ENCODE peak calls at places on chromosome 2, in five cellular contexts. A is H1, B is sigmoid colon, C is transverse colon, I is HepG2. U is an unnamed sample.

GRCh38 chr2:98935111-98935770 is 784 bp downstream of the CRACDL start:
- DNase-seq in A (no peak), B (no peak), C (no peak), I (no peak), U (no peak)

GRCh38 chr2:238854246-238854645 is 6.4 kb downstream of the TWIST2 start:
- DNase-seq in A (no peak), B (peak), C (no peak), I (no peak), U (no peak)

GRCh38 chr2:144921131-144921530 is 401.2 kb upstream of the ZEB2 start:
- DNase-seq in A (no peak), B (no peak), C (no peak), I (no peak), U (no peak)

GRCh38 chr2:98702896-98703620 is 27.9 kb downstream of the MGAT4A start:
- DNase-seq in A (no peak), B (no peak), C (no peak), I (no peak), U (no peak)

GRCh38 chr2:190359896-190360376 is 16.5 kb downstream of the INPP1 start:
- DNase-seq in A (no peak), B (peak), C (peak), I (peak), U (no peak)

GRCh38 chr2:158243392-158243791 is 141.7 kb downstream of the UPP2 start:
- DNase-seq in A (no peak), B (no peak), C (no peak), I (no peak), U (no peak)

GRCh38 chr2:61327173-61327572 is 143.7 kb downstream of the USP34 start:
- DNase-seq in A (no peak), B (no peak), C (no peak), I (no peak), U (no peak)

GRCh38 chr2:36079793-36080192 is 275.8 kb upstream of the CRIM1 start:
- DNase-seq in A (no peak), B (no peak), C (no peak), I (no peak), U (no peak)

GRCh38 chr2:226116346-226116745 is 683.3 kb downstream of the IRS1 start:
- DNase-seq in A (no peak), B (no peak), C (no peak), I (no peak), U (no peak)

GRCh38 chr2:226114436-226114835 is 685.2 kb downstream of the IRS1 start:
- DNase-seq in A (no peak), B (no peak), C (no peak), I (peak), U (no peak)

GRCh38 chr2:226117506-226118065 is 682.0 kb downstream of the IRS1 start:
- DNase-seq in A (no peak), B (no peak), C (no peak), I (no peak), U (no peak)

GRCh38 chr2:226115832-226116200 is 683.8 kb downstream of the IRS1 start:
- DNase-seq in A (no peak), B (no peak), C (no peak), I (no peak), U (no peak)

GRCh38 chr2:226115102-226115831 is 684.4 kb downstream of the IRS1 start:
- DNase-seq in A (no peak), B (no peak), C (no peak), I (peak), U (no peak)
- TF ChIP-seq POLR2AphosphoS5 in A (no peak), B (no peak), C (no peak), I (no peak), U (no peak)

GRCh38 chr2:9318461-9319337 is 104.6 kb downstream of the ITGB1BP1 start:
- DNase-seq in A (no peak), B (peak), C (peak), I (no peak), U (peak)
- H3K27ac ChIP-seq in A (no peak), B (peak), C (peak), I (no peak), U (peak)

GRCh38 chr2:39150890-39151497 is 30.1 kb upstream of the SOS1 start:
- DNase-seq in A (no peak), B (no peak), C (no peak), I (peak), U (no peak)

GRCh38 chr2:39146630-39147029 is 25.8 kb upstream of the SOS1 start:
- DNase-seq in A (no peak), B (no peak), C (no peak), I (no peak), U (no peak)

GRCh38 chr2:39153312-39153711 is 32.5 kb upstream of the SOS1 start:
- DNase-seq in A (no peak), B (no peak), C (no peak), I (no peak), U (no peak)

GRCh38 chr2:39146022-39146421 is 25.2 kb upstream of the SOS1 start:
- DNase-seq in A (no peak), B (no peak), C (no peak), I (no peak), U (no peak)

DNA sequence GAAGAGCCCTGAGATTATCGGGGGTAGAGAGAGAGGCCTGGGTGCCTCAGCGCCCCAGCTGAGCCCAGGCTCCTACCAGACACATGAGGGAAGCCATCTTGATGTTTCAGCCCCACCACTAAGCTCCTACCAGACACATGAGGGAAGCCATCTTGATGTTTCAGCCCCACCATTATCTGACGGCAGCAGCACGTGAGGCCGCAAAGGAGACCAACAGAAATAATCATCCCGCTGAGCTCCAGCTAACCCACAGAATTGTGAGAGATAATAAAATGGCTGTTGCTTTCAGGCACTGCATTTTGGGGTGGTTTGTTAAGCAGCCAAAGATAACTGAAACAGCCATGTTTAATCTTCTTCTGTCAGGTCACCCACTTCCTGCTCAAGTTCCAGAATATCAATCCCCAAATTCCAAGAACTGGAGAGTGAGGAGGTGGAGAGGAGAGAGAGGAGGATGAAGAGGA is 29.3 kb upstream of the SOS1 start:
- DNase-seq in A (no peak), B (no peak), C (no peak), I (no peak), U (no peak)
- TF ChIP-seq EP300 in A (no peak), B (no peak), C (no peak), I (no peak), U (no peak)

GRCh38 chr2:29165362-29166236 is 50.4 kb downstream of the CLIP4 start:
- DNase-seq in A (no peak), B (no peak), C (no peak), I (peak), U (no peak)
- TF ChIP-seq POLR2AphosphoS5 in A (no peak), B (no peak), C (no peak), I (no peak), U (no peak)

GRCh38 chr2:85854166-85854509 is 34.7 kb downstream of the ST3GAL5 start:
- DNase-seq in A (no peak), B (no peak), C (no peak), I (no peak), U (no peak)

GRCh38 chr2:85853499-85854165 is 35.2 kb downstream of the ST3GAL5 start:
- DNase-seq in A (no peak), B (no peak), C (no peak), I (no peak), U (no peak)

GRCh38 chr2:85852078-85852790 is 36.6 kb downstream of the ST3GAL5 start:
- DNase-seq in A (no peak), B (no peak), C (no peak), I (no peak), U (no peak)

GRCh38 chr2:85851253-85851955 is 37.4 kb downstream of the ST3GAL5 start:
- DNase-seq in A (no peak), B (peak), C (peak), I (no peak), U (no peak)

GRCh38 chr2:85852979-85853498 is 35.8 kb downstream of the ST3GAL5 start:
- DNase-seq in A (no peak), B (no peak), C (peak), I (no peak), U (peak)
- H3K27ac ChIP-seq in A (no peak), B (peak), C (peak), I (no peak), U (peak)

GRCh38 chr2:81598437-81598836 is 1293.9 kb upstream of the LRRTM1 start:
- DNase-seq in A (no peak), B (no peak), C (no peak), I (no peak), U (no peak)

DNA sequence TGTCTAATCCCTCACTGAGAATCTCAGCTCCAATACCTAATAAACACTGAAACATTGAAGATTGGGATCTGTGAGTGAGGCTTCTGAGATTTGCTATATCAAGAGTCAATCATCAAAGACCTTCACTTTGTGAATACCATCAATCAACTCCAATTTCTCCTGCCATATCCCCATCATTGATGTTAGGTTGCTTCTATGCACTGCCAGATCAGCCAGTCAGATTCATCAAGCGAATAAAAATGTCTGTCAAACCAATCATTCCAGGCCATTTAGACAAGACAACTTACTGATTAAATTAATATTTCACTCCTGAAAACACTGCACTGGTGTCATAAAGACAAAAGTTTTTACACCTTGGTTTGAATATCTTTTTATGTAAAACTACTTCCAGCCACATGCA is 1295.5 kb upstream of the LRRTM1 start:
- DNase-seq in A (no peak), B (no peak), C (no peak), I (no peak), U (no peak)
- TF ChIP-seq EP300 in A (no peak), B (no peak), C (no peak), I (no peak), U (no peak)

GRCh38 chr2:196259507-196260481 is 88.4 kb upstream of the STK17B start:
- DNase-seq in A (no peak), B (no peak), C (no peak), I (peak), U (no peak)
- TF ChIP-seq POLR2AphosphoS5 in A (no peak), B (no peak), C (no peak), I (no peak), U (no peak)

DNA sequence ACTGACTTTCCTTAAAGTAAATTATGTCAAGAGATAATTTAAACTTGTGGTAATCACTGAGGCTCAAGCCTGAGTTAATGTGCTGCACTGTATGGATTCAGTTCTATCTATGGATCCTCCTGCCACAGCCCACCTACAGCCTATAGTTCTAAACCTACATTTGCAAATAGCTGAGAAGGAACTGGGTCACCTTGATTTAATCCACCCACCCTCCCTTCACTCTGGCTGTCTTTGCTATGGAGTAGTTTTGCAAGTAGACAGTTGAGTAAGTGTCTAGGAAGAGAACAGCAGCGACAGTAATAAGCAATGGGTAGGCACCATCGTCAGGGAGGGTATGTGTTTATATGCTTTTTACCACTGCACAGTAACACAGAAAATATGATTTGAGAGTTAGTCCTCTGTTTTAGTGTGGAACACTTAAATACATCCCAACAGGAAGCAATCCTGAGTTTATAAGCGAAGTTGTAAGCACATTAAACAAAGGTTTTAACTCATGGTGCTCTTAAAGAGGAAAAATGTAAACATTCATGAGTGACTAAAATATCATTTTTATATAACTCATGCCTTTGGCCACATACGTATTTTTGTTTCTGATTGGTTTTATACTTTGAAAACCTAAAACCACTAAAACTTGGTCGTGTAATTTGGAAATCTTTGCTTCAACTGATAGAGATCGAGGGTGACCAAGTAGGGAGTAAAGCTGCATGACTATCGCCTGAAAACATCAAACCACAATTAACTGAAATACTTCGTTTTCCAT is 36.3 kb upstream of the CHRNA1 start:
- DNase-seq in A (no peak), B (no peak), C (no peak), I (no peak), U (no peak)
- H3K27ac ChIP-seq in A (no peak), B (no peak), C (no peak), I (no peak), U (no peak)

U was measured in upper lobe of left lung.